ENCODE peak calls at places on chromosomes 6 and 20, in ten cellular contexts. G is GM20000, H is WERI-Rb-1, Y is choroid plexus epithelial cell, I is putamen, J is anterior cingulate cortex, A is LoVo, W is M059J, L is kidney tubule cell, T is Caki2. S is an unnamed sample.

GRCh38 chr20:37160683-37161082 is 18.4 kb upstream of the RPN2 start:
- DNase-seq in W (no peak), A (no peak), L (no peak), Y (no peak), I (no peak), G (no peak), J (no peak), H (peak), T (no peak), S (no peak)

GRCh38 chr6:31575952-31576684 is 753 bp downstream of the TNF start:
- DNase-seq in H (no peak), J (no peak), T (no peak), I (no peak), L (peak), W (no peak), Y (no peak), A (no peak), G (peak), S (no peak)

GRCh38 chr6:166724576-166724975 is 97.5 kb upstream of the RPS6KA2 start:
- DNase-seq in J (no peak), L (no peak), H (no peak), G (no peak), Y (no peak), W (no peak), I (no peak), T (no peak), A (no peak), S (no peak)

GRCh38 chr6:21998539-21998938 is 298.3 kb downstream of the PRL start:
- DNase-seq in L (no peak), A (no peak), W (no peak), H (no peak), J (no peak), I (no peak), T (no peak), G (no peak), Y (no peak), S (no peak)

GRCh38 chr6:99189823-99190721 is 159.4 kb downstream of the FAXC start:
- DNase-seq in Y (no peak), L (no peak), I (no peak), G (peak), A (no peak), H (no peak), W (no peak), T (no peak), J (no peak), S (no peak)

GRCh38 chr6:159594750-159595117 is 98.3 kb downstream of the SOD2 start:
- DNase-seq in J (no peak), L (peak), T (peak), H (no peak), A (peak), Y (peak), G (no peak), I (peak), W (peak), S (no peak)

GRCh38 chr6:36897629-36898028 is 11.9 kb downstream of the C6orf89 start:
- DNase-seq in A (no peak), H (peak), I (no peak), Y (peak), T (no peak), J (no peak), L (no peak), W (peak), G (no peak), S (no peak)

GRCh38 chr20:38610521-38610920 is 8.9 kb downstream of the ARHGAP40 start:
- DNase-seq in Y (peak), J (no peak), A (no peak), I (no peak), W (peak), G (no peak), H (no peak), L (peak), T (peak), S (no peak)

GRCh38 chr6:142635130-142635529 is 309.8 kb downstream of the HIVEP2 start:
- DNase-seq in L (peak), T (peak), J (no peak), I (no peak), H (no peak), Y (peak), G (no peak), W (peak), A (no peak), S (no peak)

GRCh38 chr6:30175765-30176164 is 12.4 kb downstream of the TRIM15 start:
- DNase-seq in T (no peak), L (no peak), W (no peak), J (no peak), I (no peak), H (peak), Y (no peak), A (no peak), G (no peak), S (no peak)

GRCh38 chr6:142130814-142131213 is 1.9 kb upstream of the GJE1 start:
- DNase-seq in J (no peak), G (no peak), H (no peak), Y (no peak), A (no peak), L (no peak), W (no peak), I (no peak), T (no peak), S (no peak)

GRCh38 chr6:129744201-129744879 is 34.4 kb upstream of the ARHGAP18 start:
- DNase-seq in G (no peak), H (peak), T (peak), J (no peak), Y (peak), L (peak), I (no peak), W (peak), A (peak), S (no peak)

S was measured in stimulated activated effector memory CD8-positive, alpha-beta T cell treated with anti-CD3 and anti-CD28 coated beads, Interleukin-12 subunit alpha, Interleukin-12 subunit beta, amount 100 ng/mL, for 72 hours.